ENCODE peak calls at places on chromosomes 5 and 9, in five cellular contexts. T is fibroblast of mammary gland, F is psoas muscle, V is neural progenitor cell, S is kidney epithelial cell. N is an unnamed sample.

GRCh38 chr5:5793560-5793959 is 371.1 kb downstream of the ICE1 start:
- DNase-seq in T (no peak), F (no peak), V (no peak), S (no peak), N (no peak)

GRCh38 chr9:96524764-96525163 is 74.8 kb downstream of the HABP4 start:
- DNase-seq in T (no peak), F (no peak), V (no peak), S (no peak), N (no peak)

GRCh38 chr5:179268966-179269693 is 76.1 kb downstream of the ADAMTS2 start:
- DNase-seq in T (peak), F (peak), V (no peak), S (no peak), N (no peak)

GRCh38 chr9:105413486-105414068 is 34.3 kb upstream of the FSD1L start:
- DNase-seq in T (peak), F (no peak), V (peak), S (no peak), N (peak)

GRCh38 chr5:54745599-54745998 is 228.0 kb downstream of the SNX18 start:
- DNase-seq in T (no peak), F (no peak), V (no peak), S (no peak), N (no peak)

GRCh38 chr5:68187268-68188055 is 28.1 kb upstream of the PIK3R1 start:
- DNase-seq in T (no peak), F (peak), V (peak), S (no peak), N (no peak)

GRCh38 chr5:141135030-141135717 is at the start of gene PCDHB5:
- DNase-seq in T (peak), F (no peak), V (peak), S (no peak), N (no peak)

GRCh38 chr5:75523275-75523674 is 11.6 kb downstream of the POLK start:
- DNase-seq in T (no peak), F (no peak), V (no peak), S (no peak), N (no peak)

GRCh38 chr5:173178369-173178910 is 34.1 kb downstream of the BNIP1 start:
- DNase-seq in T (no peak), F (no peak), V (no peak), S (no peak), N (no peak)

GRCh38 chr9:2053883-2054845 is 39.0 kb downstream of the SMARCA2 start:
- DNase-seq in T (peak), F (no peak), V (no peak), S (peak), N (peak)

GRCh38 chr9:113579270-113580040 is 115.9 kb downstream of the RGS3 start:
- DNase-seq in T (no peak), F (no peak), V (no peak), S (no peak), N (no peak)

GRCh38 chr9:95268681-95269080 is 48.8 kb downstream of the FANCC start:
- DNase-seq in T (peak), F (no peak), V (peak), S (no peak), N (no peak)

GRCh38 chr9:73805111-73805510 is 653.4 kb downstream of the ANXA1 start:
- DNase-seq in T (peak), F (no peak), V (no peak), S (no peak), N (no peak)

GRCh38 chr9:16921855-16922254 is 51.4 kb upstream of the BNC2 start:
- DNase-seq in T (peak), F (no peak), V (no peak), S (peak), N (no peak)

GRCh38 chr9:107624216-107624948 is 134.8 kb upstream of the KLF4 start:
- DNase-seq in T (peak), F (peak), V (no peak), S (no peak), N (no peak)

GRCh38 chr5:124297826-124298225 is 448.6 kb downstream of the ZNF608 start:
- DNase-seq in T (no peak), F (no peak), V (no peak), S (no peak), N (no peak)

GRCh38 chr5:91189480-91190332 is 193.4 kb downstream of the ARRDC3 start:
- DNase-seq in T (peak), F (peak), V (no peak), S (peak), N (no peak)

GRCh38 chr5:86679529-86679928 is 61.8 kb downstream of the COX7C start:
- DNase-seq in T (peak), F (no peak), V (peak), S (peak), N (peak)

GRCh38 chr5:161086456-161086855 is 234.4 kb upstream of the ATP10B start:
- DNase-seq in T (peak), F (no peak), V (no peak), S (no peak), N (no peak)

GRCh38 chr5:136062563-136063274 is 33.9 kb downstream of the TGFBI start:
- DNase-seq in T (peak), F (no peak), V (peak), S (no peak), N (no peak)

DNA sequence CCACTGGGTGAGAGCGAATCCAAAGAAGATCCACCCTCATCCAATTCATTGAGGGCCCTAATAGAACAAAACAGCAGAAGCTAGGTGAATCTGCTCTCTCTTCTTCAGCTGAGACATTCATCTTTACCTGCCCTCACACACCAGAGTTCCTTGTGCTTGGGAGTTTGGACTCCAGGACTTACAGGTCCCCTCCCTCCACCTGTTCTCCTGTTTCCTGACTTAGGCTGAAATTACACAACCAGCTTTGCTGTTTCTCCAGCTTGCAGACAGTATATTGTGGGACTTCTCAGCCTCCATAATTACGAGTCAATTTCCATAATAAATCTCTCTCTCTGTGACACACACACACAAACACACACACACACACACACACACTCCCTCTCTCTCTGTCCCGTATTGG is 19.1 kb downstream of the TMEM171 start:
- DNase-seq in T (no peak), F (no peak), V (no peak), S (no peak), N (no peak)
- TF ChIP-seq CTCF in T (no peak), F (no peak), V (no peak), S (no peak), N (no peak)

GRCh38 chr5:131262953-131263541 is 806 bp upstream of the CDC42SE2 start:
- DNase-seq in T (no peak), F (no peak), V (no peak), S (no peak), N (no peak)

GRCh38 chr5:131263648-131264452 is at the start of gene CDC42SE2:
- DNase-seq in T (peak), F (peak), V (peak), S (no peak), N (peak)

GRCh38 chr5:131264453-131265200 is 774 bp downstream of the CDC42SE2 start:
- DNase-seq in T (no peak), F (peak), V (peak), S (no peak), N (no peak)

GRCh38 chr5:131268758-131269370 is 5.0 kb downstream of the CDC42SE2 start:
- DNase-seq in T (no peak), F (no peak), V (no peak), S (no peak), N (peak)

GRCh38 chr5:131265318-131265803 is 1.5 kb downstream of the CDC42SE2 start:
- DNase-seq in T (peak), F (no peak), V (no peak), S (no peak), N (no peak)
- H3K4me3 ChIP-seq in T (peak), F (peak), V (peak), S (peak), N (peak)

GRCh38 chr9:89592201-89592815 is 12.5 kb upstream of the GADD45G start:
- DNase-seq in T (no peak), F (no peak), V (no peak), S (no peak), N (no peak)

GRCh38 chr9:89593776-89594427 is 10.9 kb upstream of the GADD45G start:
- DNase-seq in T (peak), F (peak), V (peak), S (no peak), N (no peak)

GRCh38 chr9:89594811-89595550 is 9.8 kb upstream of the GADD45G start:
- DNase-seq in T (no peak), F (no peak), V (no peak), S (no peak), N (no peak)

GRCh38 chr9:89591291-89592200 is 13.3 kb upstream of the GADD45G start:
- DNase-seq in T (no peak), F (no peak), V (no peak), S (no peak), N (no peak)

GRCh38 chr9:89592963-89593775 is 11.6 kb upstream of the GADD45G start:
- DNase-seq in T (peak), F (no peak), V (peak), S (no peak), N (no peak)
- TF ChIP-seq CTCF in T (no peak), F (no peak), V (peak), S (peak), N (peak)

DNA sequence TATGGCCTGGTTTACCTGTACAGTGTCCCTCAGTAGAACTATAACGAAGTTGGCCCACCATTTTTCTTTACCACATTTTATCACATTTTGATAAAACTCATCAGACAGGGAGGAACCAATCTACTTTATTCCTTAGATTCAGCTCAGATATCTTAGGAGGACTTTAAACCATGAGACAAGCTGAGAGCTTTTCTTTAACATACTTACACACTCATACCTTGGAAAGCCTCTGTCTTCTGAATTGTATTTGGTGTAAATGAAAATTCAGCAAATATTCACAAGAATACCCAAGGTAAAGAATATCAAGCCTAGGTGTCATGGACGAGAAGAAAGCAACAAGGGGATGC is 313.2 kb downstream of the ENC1 start:
- DNase-seq in T (no peak), F (no peak), V (no peak), S (no peak), N (no peak)
- H3K4me3 ChIP-seq in T (no peak), F (no peak), V (no peak), S (no peak), N (no peak)

DNA sequence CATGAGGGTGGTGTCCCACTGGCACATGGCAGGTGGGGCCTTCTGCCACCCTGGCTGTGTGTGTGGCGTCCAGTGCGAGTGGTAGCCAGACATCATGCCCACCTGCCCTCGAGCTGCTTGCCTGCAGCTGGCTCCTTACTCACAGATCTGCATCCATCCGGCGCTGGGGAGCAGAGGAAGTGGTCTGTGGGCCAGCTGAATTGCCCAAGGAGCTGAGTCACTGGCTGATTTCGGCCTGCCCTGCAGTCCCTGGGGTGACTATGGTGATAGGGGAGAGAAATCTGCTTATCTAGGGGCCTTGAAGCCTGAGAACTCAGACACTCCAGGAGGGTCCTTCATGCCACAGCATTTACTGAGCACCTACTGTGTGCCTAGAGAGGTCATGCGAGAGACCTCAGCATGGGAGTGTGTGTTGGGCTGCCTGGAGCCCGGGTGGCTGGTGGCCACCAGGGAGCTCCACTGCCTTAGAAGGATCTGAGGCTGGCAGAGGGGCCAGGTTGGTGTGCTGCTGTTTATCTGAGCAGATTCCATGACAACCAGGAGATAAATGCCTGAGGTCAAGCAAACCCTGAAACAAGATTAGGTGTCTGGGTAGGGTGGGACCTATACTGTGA is 57.1 kb downstream of the SLC22A5 start:
- DNase-seq in T (peak), F (peak), V (peak), S (peak), N (no peak)
- TF ChIP-seq CTCF in T (peak), F (peak), V (peak), S (peak), N (peak)

GRCh38 chr5:120463026-120463770 is 902 bp upstream of the PRR16 start:
- DNase-seq in T (no peak), F (no peak), V (peak), S (no peak), N (no peak)
- H3K4me3 ChIP-seq in T (no peak), F (peak), V (peak), S (no peak), N (no peak)